ENCODE peak calls at places on chromosomes 1 and 21, in eight cellular contexts. J is heart right ventricle, C is nephron progenitor cell, Y is lower leg skin, S is epithelial cell of esophagus, X is IMR-90, O is progenitor cell of endocrine pancreas, D is fibroblast of villous mesenchyme. Q is an unnamed sample.
A peak's percentile ranks its signal among the peaks of the same experiment; 100 is the strongest.

GRCh38 chr1:183069562-183070216 is 46.5 kb downstream of the LAMC1 start:
- DNase-seq in O (no peak), C (no peak), S (peak; percentile 60), D (no peak), Y (no peak), J (no peak), X (no peak), Q (no peak)

GRCh38 chr1:21297975-21298374 is 7.7 kb upstream of the ECE1 start:
- DNase-seq in D (peak; percentile 46), C (no peak), S (peak; percentile 23), X (no peak), J (no peak), Y (no peak), O (no peak), Q (no peak)

GRCh38 chr1:6967431-6968079 is 182.3 kb downstream of the CAMTA1 start:
- DNase-seq in J (no peak), D (no peak), Y (no peak), S (no peak), X (no peak), C (no peak), O (no peak), Q (no peak)

GRCh38 chr1:233063462-233063861 is 113.1 kb downstream of the NTPCR start:
- DNase-seq in Y (no peak), D (no peak), S (no peak), X (no peak), O (no peak), J (no peak), C (no peak), Q (no peak)

GRCh38 chr1:52629021-52629643 is 3.8 kb upstream of the SHISAL2A start:
- DNase-seq in S (no peak), C (peak; percentile 81), O (no peak), X (peak; percentile 11), J (no peak), Y (no peak), D (no peak), Q (no peak)

GRCh38 chr1:84570436-84571149 is 3.6 kb downstream of the CTBS start:
- DNase-seq in X (peak; percentile 57), Y (no peak), C (no peak), O (no peak), S (peak; percentile 28), D (peak; percentile 42), J (no peak), Q (no peak)

GRCh38 chr1:172997941-172998361 is 52.8 kb downstream of the TNFSF18 start:
- DNase-seq in X (peak; percentile 54), D (peak; percentile 72), Y (no peak), C (no peak), J (no peak), S (peak; percentile 20), O (no peak), Q (no peak)

GRCh38 chr1:29939086-29939485 is 702.8 kb downstream of the PTPRU start:
- DNase-seq in D (no peak), X (no peak), Y (no peak), S (peak; percentile 18), J (no peak), C (no peak), O (no peak), Q (no peak)

GRCh38 chr1:225450491-225451191 is 22.8 kb upstream of the LBR start:
- DNase-seq in J (no peak), S (peak; percentile 41), O (no peak), X (no peak), Y (no peak), C (no peak), D (no peak), Q (no peak)

GRCh38 chr1:78871249-78871648 is 135.3 kb downstream of the ADGRL4 start:
- DNase-seq in J (no peak), C (no peak), D (no peak), O (no peak), Y (no peak), X (no peak), S (no peak), Q (no peak)

GRCh38 chr1:108590947-108591346 is 31.0 kb downstream of the EEIG2 start:
- DNase-seq in Y (no peak), D (peak; percentile 86), X (peak; percentile 95), J (no peak), O (no peak), S (peak; percentile 31), C (no peak), Q (no peak)

GRCh38 chr21:33157303-33157702 is 72.4 kb upstream of the IFNAR2 start:
- DNase-seq in C (peak; percentile 29), Y (no peak), D (no peak), J (no peak), O (no peak), S (peak; percentile 8), X (no peak), Q (no peak)

GRCh38 chr1:14996133-14997050 is 157.2 kb upstream of the TMEM51 start:
- DNase-seq in S (peak; percentile 16), C (peak; percentile 39), O (no peak), J (no peak), Y (peak; percentile 26), D (peak; percentile 80), X (peak; percentile 84), Q (no peak)

GRCh38 chr1:8448906-8449661 is 131.2 kb downstream of the SLC45A1 start:
- DNase-seq in D (peak; percentile 78), J (peak; percentile 31), Y (no peak), S (peak; percentile 79), C (peak; percentile 28), O (no peak), X (peak; percentile 63), Q (no peak)

GRCh38 chr1:29523531-29523930 is 287.2 kb downstream of the PTPRU start:
- DNase-seq in X (no peak), C (no peak), Y (no peak), D (no peak), O (no peak), J (no peak), S (no peak), Q (no peak)

GRCh38 chr1:1352784-1353388 is 3.7 kb upstream of the DVL1 start:
- DNase-seq in S (no peak), D (no peak), O (no peak), C (no peak), X (no peak), Y (no peak), J (no peak), Q (no peak)

GRCh38 chr21:44836666-44837471 is 19.0 kb upstream of the SUMO3 start:
- DNase-seq in D (peak; percentile 65), C (no peak), S (peak; percentile 62), O (no peak), J (peak; percentile 41), X (no peak), Y (no peak), Q (no peak)

GRCh38 chr1:41330588-41331545 is 30.4 kb upstream of the FOXO6 start:
- DNase-seq in O (no peak), J (no peak), S (no peak), D (no peak), X (no peak), C (peak; percentile 50), Y (peak; percentile 9), Q (no peak)

GRCh38 chr1:238745069-238745468 is 641.3 kb upstream of the CHRM3 start:
- DNase-seq in C (no peak), O (no peak), X (no peak), J (no peak), D (no peak), Y (no peak), S (no peak), Q (no peak)
- TF ChIP-seq CTCF in C (no peak), O (no peak), X (no peak), J (no peak), D (no peak), Y (no peak), S (no peak), Q (no peak)

DNA sequence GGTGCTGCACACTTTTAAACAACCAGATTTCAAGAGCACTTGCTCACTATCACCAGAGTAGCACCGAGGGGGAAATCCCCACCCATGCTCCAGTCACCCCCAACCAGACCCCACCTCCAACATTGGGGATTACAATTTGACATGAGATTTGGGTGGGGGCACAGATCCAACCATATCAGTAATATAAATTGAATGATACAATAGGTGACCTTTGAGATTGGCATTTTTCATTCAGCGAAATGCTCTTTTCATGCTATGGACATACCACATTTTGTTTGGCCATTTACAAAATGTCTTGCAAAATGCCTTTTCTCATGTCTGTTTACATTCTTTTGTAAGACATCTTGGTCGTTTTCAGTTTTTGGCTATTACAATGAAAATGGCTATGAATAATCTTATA is 23.9 kb downstream of the RYR2 start:
- DNase-seq in D (no peak), S (no peak), X (no peak), O (no peak), Y (no peak), C (no peak), J (no peak), Q (no peak)
- TF ChIP-seq CTCF in D (no peak), S (no peak), X (no peak), O (no peak), Y (no peak), C (no peak), J (no peak), Q (no peak)

GRCh38 chr1:113760102-113760804 is 967 bp upstream of the PHTF1 start:
- DNase-seq in O (no peak), X (no peak), D (no peak), S (no peak), J (no peak), Y (no peak), C (no peak), Q (no peak)
- TF ChIP-seq CTCF in O (no peak), X (no peak), D (no peak), S (no peak), J (no peak), Y (no peak), C (no peak), Q (no peak)

GRCh38 chr1:82013702-82014101 is 213.0 kb downstream of the ADGRL2 start:
- DNase-seq in D (no peak), S (no peak), O (no peak), X (no peak), Y (no peak), J (no peak), C (no peak), Q (no peak)
- TF ChIP-seq CTCF in D (no peak), S (peak; percentile 19), O (no peak), X (no peak), Y (no peak), J (no peak), C (no peak), Q (no peak)

DNA sequence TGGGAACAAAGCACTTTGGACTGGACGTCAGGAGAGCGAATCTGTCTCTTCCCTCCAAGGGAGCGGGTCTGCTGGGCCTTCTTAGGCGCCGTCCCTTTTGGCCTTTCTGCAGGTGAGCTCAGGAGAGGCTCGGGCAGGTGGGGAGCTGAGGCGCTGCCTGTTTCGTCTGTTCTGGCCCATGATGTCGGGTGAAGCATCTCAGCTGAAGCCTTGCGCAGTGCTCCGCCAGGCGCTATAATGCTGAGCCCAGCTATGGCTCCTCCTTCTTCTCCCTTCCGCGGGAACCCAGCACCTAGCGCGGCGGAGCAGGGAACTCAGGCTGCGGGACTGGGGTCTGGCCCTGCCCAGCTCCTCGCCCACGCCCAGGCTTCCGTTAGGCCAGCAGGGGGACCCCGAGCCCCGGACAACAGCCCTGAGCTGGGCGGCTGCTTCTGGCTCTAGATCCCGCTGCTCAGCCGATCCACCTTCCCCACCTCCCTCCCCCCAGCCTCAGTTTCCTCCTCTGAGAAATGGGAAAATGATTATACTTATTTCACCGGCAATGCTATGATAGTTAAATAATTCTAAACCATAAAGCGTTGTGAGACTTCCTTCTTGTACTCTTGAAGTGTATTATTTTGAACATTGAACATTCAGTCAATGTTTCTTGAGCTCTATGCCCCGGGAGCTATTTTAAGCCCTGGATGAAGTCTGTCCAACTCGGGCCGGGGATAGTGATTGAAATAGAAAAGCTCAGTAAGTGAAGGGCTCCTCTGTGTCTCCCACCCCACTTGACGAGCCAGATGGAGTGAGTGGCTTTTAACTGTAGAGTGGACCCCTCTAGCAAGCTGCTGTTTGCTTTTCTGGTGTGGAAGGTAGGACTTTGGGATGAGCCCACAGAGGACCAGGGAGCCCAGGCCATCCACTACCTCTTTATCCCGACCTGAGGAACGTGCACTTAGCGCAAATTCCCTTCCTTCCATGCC is 9.6 kb upstream of the ADORA1 start:
- DNase-seq in S (peak; percentile 56), Y (peak; percentile 48), X (peak; percentile 50), J (peak; percentile 65), D (peak; percentile 62), O (peak; percentile 82), C (peak; percentile 92), Q (no peak)
- TF ChIP-seq CTCF in S (peak; percentile 61), Y (no peak), X (peak; percentile 86), J (peak; percentile 71), D (peak; percentile 81), O (peak; percentile 88), C (peak; percentile 84), Q (no peak)

Q was measured in CD4-positive, alpha-beta T cell.